ENCODE peak calls at places on chromosomes 1 and 21, in five cellular contexts. I, C, M, Z and L are unnamed samples.

GRCh38 chr1:14535619-14536355 is 62.7 kb upstream of the KAZN start:
- DNase-seq in I (peak; percentile 67), C (no peak), M (no peak), Z (no peak), L (peak; percentile 41)

GRCh38 chr1:180150982-180151381 is 3.7 kb upstream of the QSOX1 start:
- DNase-seq in I (peak; percentile 29), C (no peak), M (no peak), Z (peak; percentile 57), L (no peak)

GRCh38 chr1:30040081-30041019 is 683.0 kb downstream of the MATN1 start:
- DNase-seq in I (no peak), C (no peak), M (no peak), Z (no peak), L (no peak)

GRCh38 chr1:162285149-162285561 is 91.5 kb downstream of the SPATA46 start:
- DNase-seq in I (no peak), C (peak; percentile 74), M (peak; percentile 90), Z (no peak), L (no peak)

GRCh38 chr21:43808832-43809251 is 19.5 kb downstream of the RRP1 start:
- DNase-seq in I (no peak), C (no peak), M (no peak), Z (no peak), L (no peak)

GRCh38 chr1:78424720-78425119 is 66.1 kb upstream of the PTGFR start:
- DNase-seq in I (no peak), C (no peak), M (no peak), Z (no peak), L (no peak)

GRCh38 chr21:39633043-39633442 is 20.3 kb downstream of the B3GALT5 start:
- DNase-seq in I (peak; percentile 53), C (no peak), M (no peak), Z (peak; percentile 47), L (peak; percentile 82)

GRCh38 chr1:89790592-89790991 is 30.2 kb upstream of the LRRC8D start:
- DNase-seq in I (peak; percentile 19), C (no peak), M (no peak), Z (peak; percentile 76), L (peak; percentile 45)

GRCh38 chr1:114349891-114350605 is 161.0 kb downstream of the TRIM33 start:
- DNase-seq in I (no peak), C (no peak), M (no peak), Z (no peak), L (no peak)

GRCh38 chr1:100794719-100795645 is 75.4 kb downstream of the VCAM1 start:
- DNase-seq in I (peak; percentile 65), C (no peak), M (no peak), Z (peak; percentile 21), L (no peak)

GRCh38 chr1:217622042-217622441 is 8.8 kb downstream of the GPATCH2 start:
- DNase-seq in I (no peak), C (no peak), M (no peak), Z (no peak), L (no peak)

GRCh38 chr1:155933591-155934096 is 569 bp downstream of the KHDC4 start:
- DNase-seq in I (no peak), C (no peak), M (no peak), Z (no peak), L (no peak)

GRCh38 chr1:223209293-223209898 is 66.3 kb upstream of the TLR5 start:
- DNase-seq in I (no peak), C (no peak), M (no peak), Z (no peak), L (no peak)

GRCh38 chr1:82510431-82510830 is 709.7 kb downstream of the ADGRL2 start:
- DNase-seq in I (no peak), C (no peak), M (no peak), Z (no peak), L (no peak)

GRCh38 chr1:54792686-54793282 is 8.3 kb downstream of the TTC22 start:
- DNase-seq in I (no peak), C (peak; percentile 23), M (no peak), Z (no peak), L (no peak)

GRCh38 chr21:45427331-45428271 is 22.6 kb downstream of the COL18A1 start:
- DNase-seq in I (peak; percentile 99), C (no peak), M (no peak), Z (peak; percentile 85), L (peak; percentile 97)

GRCh38 chr1:54227091-54227602 is 27.2 kb downstream of the MRPL37 start:
- DNase-seq in I (peak; percentile 50), C (no peak), M (no peak), Z (peak; percentile 60), L (peak; percentile 51)

GRCh38 chr1:234612352-234613127 is 2.6 kb upstream of the IRF2BP2 start:
- DNase-seq in I (peak; percentile 99), C (peak; percentile 91), M (peak; percentile 65), Z (peak; percentile 100), L (peak; percentile 99)
- H3K4me3 ChIP-seq in I (no peak overlapping the region), C (peak overlapping the region; percentile 60), M (no peak overlapping the region), Z (peak overlapping the region; percentile 45), L (peak overlapping the region; percentile 37)

DNA sequence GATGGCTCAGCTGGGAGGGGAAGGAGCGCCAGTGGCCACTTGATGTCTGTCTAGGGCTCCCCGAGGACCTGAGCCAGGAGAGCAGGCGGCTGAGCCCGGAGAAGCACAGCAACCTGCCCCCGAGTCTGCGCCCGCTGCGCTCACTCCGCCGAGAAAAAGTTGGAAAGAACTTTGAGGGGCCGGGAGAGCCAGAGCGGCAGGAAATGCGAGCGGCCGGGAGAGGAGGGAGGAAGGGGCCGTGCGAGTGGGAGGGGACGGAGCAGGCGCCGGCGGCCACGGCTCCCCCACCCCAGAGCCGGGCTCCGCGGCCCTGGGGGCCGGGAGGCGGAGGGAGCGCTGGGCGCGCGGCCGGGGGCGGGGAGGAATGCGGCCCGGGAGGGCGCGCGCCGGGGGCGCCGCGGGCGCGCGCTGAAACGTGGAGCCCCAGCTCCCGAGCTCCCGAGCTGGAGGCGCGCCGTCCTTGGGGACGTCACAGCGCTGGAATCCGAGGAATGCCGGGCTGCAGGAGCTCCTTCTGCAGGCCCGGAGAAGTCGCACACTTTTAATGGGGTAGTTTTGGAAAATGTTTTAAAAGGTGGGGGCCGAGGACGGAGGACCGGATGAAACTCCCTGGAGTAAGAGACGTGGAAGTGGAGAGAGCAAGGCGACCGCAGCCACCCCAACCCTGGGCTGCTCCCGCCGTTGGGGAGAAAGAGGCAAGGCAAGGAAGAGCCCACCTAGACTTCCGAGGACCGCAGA is at the start of gene PTPN14:
- DNase-seq in I (peak; percentile 89), C (peak; percentile 90), M (peak; percentile 97), Z (peak; percentile 97), L (peak; percentile 98)
- TF ChIP-seq CTCF in I (peak; percentile 36), C (peak; percentile 22), M (peak; percentile 47), Z (peak; percentile 44), L (peak; percentile 43)

GRCh38 chr1:159854101-159854692 is 8.3 kb downstream of the VSIG8 start:
- DNase-seq in I (peak; percentile 49), C (peak; percentile 89), M (peak; percentile 70), Z (peak; percentile 58), L (peak; percentile 64)
- H3K4me3 ChIP-seq in I (peak overlapping the region; percentile 56), C (peak overlapping the region; percentile 77), M (peak overlapping the region; percentile 32), Z (peak overlapping the region; percentile 74), L (peak overlapping the region; percentile 65)

GRCh38 chr1:23809751-23810171 is 9.2 kb upstream of the GALE start:
- DNase-seq in I (peak; percentile 68), C (peak; percentile 83), M (peak; percentile 76), Z (peak; percentile 63), L (no peak)
- TF ChIP-seq CTCF in I (peak; percentile 77), C (peak; percentile 86), M (peak; percentile 82), Z (peak; percentile 74), L (peak; percentile 71)

GRCh38 chr1:157117527-157118057 is 18.0 kb upstream of the ETV3L start:
- DNase-seq in I (no peak), C (no peak), M (no peak), Z (no peak), L (no peak)
- H3K4me3 ChIP-seq in I (no peak overlapping the region), C (no peak overlapping the region), M (no peak overlapping the region), Z (no peak overlapping the region), L (no peak overlapping the region)

GRCh38 chr1:20168547-20169491 is 17.1 kb upstream of the UBXN10 start:
- DNase-seq in I (no peak), C (no peak), M (no peak), Z (no peak), L (no peak)

GRCh38 chr1:20164694-20165202 is 21.1 kb upstream of the UBXN10 start:
- DNase-seq in I (no peak), C (no peak), M (peak; percentile 12), Z (no peak), L (no peak)

GRCh38 chr1:20167126-20167525 is 18.8 kb upstream of the UBXN10 start:
- DNase-seq in I (no peak), C (no peak), M (no peak), Z (no peak), L (no peak)

GRCh38 chr1:20166047-20166446 is 19.8 kb upstream of the UBXN10 start:
- DNase-seq in I (no peak), C (no peak), M (no peak), Z (no peak), L (no peak)

DNA sequence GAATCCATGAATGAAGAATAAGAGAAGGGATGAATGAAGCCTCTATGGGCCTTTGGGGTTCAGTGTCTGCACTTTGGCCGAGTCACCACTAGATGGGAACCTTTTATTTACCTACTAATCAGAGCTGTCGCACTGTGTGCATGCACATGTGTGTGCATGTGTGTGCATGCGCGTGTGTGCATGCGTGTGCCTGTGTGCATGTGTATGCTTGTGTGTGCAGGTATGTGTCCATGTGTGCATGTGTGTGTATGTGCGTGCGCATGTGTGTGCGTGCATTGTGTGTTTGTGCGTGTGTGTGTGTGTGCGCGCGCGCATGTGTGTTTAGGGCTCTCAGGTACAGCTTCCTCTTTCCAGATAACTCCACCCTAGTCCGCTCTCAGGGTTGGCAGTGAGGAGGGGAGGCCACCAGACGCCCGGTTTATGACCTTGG is 20.4 kb upstream of the UBXN10 start:
- DNase-seq in I (peak; percentile 22), C (no peak), M (no peak), Z (no peak), L (no peak)
- TF ChIP-seq CTCF in I (peak; percentile 39), C (peak; percentile 10), M (peak; percentile 55), Z (peak; percentile 33), L (peak; percentile 23)

GRCh38 chr1:67830928-67831596 is 2.2 kb downstream of the GNG12 start:
- DNase-seq in I (no peak), C (no peak), M (no peak), Z (peak; percentile 39), L (no peak)
- H3K4me3 ChIP-seq in I (peak overlapping the region; percentile 85), C (peak overlapping the region; percentile 82), M (peak overlapping the region; percentile 72), Z (peak overlapping the region; percentile 88), L (peak overlapping the region; percentile 89)

GRCh38 chr1:1011388-1011949 is 1.8 kb upstream of the ISG15 start:
- DNase-seq in I (no peak), C (no peak), M (no peak), Z (no peak), L (no peak)

GRCh38 chr1:1019122-1019999 is 559 bp upstream of the AGRN start:
- DNase-seq in I (peak; percentile 67), C (peak; percentile 83), M (peak; percentile 92), Z (peak; percentile 81), L (peak; percentile 75)

GRCh38 chr1:1013105-1013921 is at the start of gene ISG15:
- DNase-seq in I (peak; percentile 83), C (peak; percentile 96), M (peak; percentile 90), Z (peak; percentile 82), L (peak; percentile 82)

GRCh38 chr1:1013922-1014617 is 773 bp downstream of the ISG15 start:
- DNase-seq in I (peak; percentile 28), C (no peak), M (no peak), Z (peak; percentile 36), L (no peak)

GRCh38 chr1:1014896-1015681 is 1.8 kb downstream of the ISG15 start:
- DNase-seq in I (no peak), C (no peak), M (peak; percentile 42), Z (no peak), L (no peak)
- TF ChIP-seq CTCF in I (peak; percentile 29), C (peak; percentile 37), M (peak; percentile 30), Z (peak; percentile 29), L (no peak)

GRCh38 chr1:204437796-204438570 is 26.4 kb upstream of the PPP1R15B start:
- DNase-seq in I (no peak), C (no peak), M (no peak), Z (no peak), L (no peak)
- H3K4me3 ChIP-seq in I (no peak overlapping the region), C (no peak overlapping the region), M (no peak overlapping the region), Z (no peak overlapping the region), L (no peak overlapping the region)